ENCODE peak calls at places on chromosomes 13 and 19, in nine cellular contexts. J is transverse colon, X is GM13977, K is brain microvascular endothelial cell, Z is cardiac muscle cell, F is RWPE1, P is mesothelial cell of epicardium, G is body of pancreas, B is type B pancreatic cell. W is an unnamed sample.

GRCh38 chr13:110138009-110138699 is 168.8 kb downstream of the COL4A1 start:
- DNase-seq in X (peak), P (no peak), Z (peak), J (peak), B (no peak), F (peak), G (peak), K (peak), W (peak)

GRCh38 chr13:52984881-52985363 is 43.7 kb upstream of the OLFM4 start:
- DNase-seq in K (no peak), G (no peak), X (no peak), P (no peak), J (no peak), B (no peak), F (no peak), Z (no peak), W (no peak)

GRCh38 chr13:67792151-67792665 is 562.1 kb upstream of the PCDH9 start:
- DNase-seq in Z (peak), G (no peak), P (no peak), K (no peak), F (no peak), B (no peak), J (no peak), X (no peak), W (no peak)

GRCh38 chr13:106373989-106374572 is 161.4 kb downstream of the EFNB2 start:
- DNase-seq in G (no peak), K (no peak), P (no peak), X (peak), B (no peak), J (no peak), Z (no peak), F (no peak), W (peak)

GRCh38 chr19:51407631-51408131 is 9.8 kb downstream of the SIGLEC10 start:
- DNase-seq in G (peak), K (peak), F (peak), P (no peak), J (peak), B (no peak), X (no peak), Z (peak), W (peak)

GRCh38 chr19:2768365-2769132 is 14.5 kb downstream of the SGTA start:
- DNase-seq in B (no peak), X (no peak), G (no peak), F (no peak), J (no peak), P (no peak), K (no peak), Z (no peak), W (no peak)

GRCh38 chr13:19845758-19846157 is 17.7 kb downstream of the ZMYM5 start:
- DNase-seq in F (peak), X (no peak), Z (no peak), P (no peak), B (no peak), J (no peak), G (peak), K (peak), W (no peak)

GRCh38 chr13:53165201-53165600 is 136.6 kb downstream of the OLFM4 start:
- DNase-seq in P (no peak), J (no peak), Z (no peak), B (no peak), F (no peak), K (no peak), G (no peak), X (no peak), W (no peak)

GRCh38 chr19:17209126-17210036 is 5.8 kb upstream of the USE1 start:
- DNase-seq in G (no peak), X (peak), B (no peak), F (peak), P (no peak), J (peak), Z (peak), K (no peak), W (peak)

GRCh38 chr13:46404732-46405097 is 17.7 kb upstream of the RUBCNL start:
- DNase-seq in P (no peak), G (no peak), K (no peak), J (no peak), B (no peak), Z (no peak), F (no peak), X (no peak), W (no peak)

GRCh38 chr13:41652735-41653361 is 195.5 kb downstream of the RGCC start:
- DNase-seq in X (peak), B (no peak), F (peak), P (no peak), G (peak), K (no peak), J (no peak), Z (peak), W (peak)

GRCh38 chr19:6717036-6717435 is 3.4 kb downstream of the C3 start:
- DNase-seq in G (no peak), B (no peak), P (no peak), J (no peak), X (no peak), Z (no peak), K (no peak), F (no peak), W (no peak)
- TF ChIP-seq CTCF in G (no peak), B (no peak), P (no peak), J (no peak), X (no peak), Z (peak), K (no peak), F (no peak), W (peak)

DNA sequence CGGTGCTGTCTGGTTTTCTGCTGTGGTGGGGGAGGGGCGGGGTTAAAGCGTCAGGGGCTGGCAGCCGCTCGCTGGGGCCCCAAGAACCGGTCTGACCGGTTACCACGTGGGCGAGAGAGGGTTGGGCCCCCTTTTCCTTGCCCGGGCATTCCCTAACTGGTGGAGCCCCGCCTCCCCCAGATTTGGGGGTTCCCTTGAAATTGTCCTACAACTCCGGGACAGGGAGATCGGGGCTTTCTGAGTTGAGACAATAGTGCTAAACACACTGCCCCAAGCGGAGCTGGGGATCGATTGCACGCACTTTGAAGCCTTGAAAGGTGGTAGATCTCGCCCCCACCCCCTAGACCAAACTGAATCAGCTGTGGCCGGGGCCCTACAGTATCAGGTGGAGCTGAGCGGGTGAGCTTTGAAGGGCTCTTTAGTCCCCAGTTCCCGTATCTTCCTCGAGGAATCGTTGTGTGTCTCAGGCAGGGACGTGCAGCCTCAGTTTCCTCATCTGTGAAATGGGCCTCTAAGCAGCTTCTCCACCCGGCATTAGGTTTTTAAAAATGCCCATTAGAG is 4.8 kb downstream of the IER2 start:
- DNase-seq in X (peak), Z (peak), G (peak), K (peak), P (peak), B (peak), J (peak), F (peak), W (peak)
- TF ChIP-seq CTCF in X (peak), Z (peak), G (no peak), K (peak), P (no peak), B (peak), J (no peak), F (peak), W (peak)

DNA sequence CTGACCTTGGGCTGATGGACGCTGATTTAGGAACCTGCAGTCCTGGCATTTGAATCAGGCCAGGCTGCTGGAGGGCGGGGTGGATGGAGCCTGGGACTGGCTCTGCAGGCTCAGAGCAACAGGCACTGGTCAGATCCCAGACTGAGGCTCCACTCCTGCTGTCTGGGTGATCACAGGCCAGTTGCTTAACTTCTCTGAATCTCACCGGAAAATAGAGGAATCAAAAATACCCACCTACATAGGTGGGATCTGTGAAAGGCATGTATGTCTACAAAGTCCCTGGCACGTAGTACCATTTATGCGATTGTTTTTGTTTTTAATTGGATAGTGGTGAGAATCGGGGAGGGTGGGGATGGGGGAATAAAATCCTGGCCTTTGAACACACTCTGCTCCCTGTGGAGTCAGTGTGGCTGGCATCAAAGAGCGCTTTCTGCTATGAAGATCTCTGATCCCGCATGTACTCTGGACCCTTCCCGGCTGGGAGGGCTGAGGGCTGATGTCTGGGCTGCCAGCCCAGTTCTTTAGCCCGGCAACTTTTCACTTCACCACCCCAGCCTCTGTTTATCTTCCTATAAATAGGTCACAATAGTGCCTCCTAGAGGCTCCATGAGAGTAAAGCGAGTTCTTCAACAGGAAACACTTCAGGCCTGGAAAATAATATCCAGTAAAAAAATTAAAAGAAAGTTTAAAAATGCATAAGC is 292.3 kb downstream of the ZNF536 start:
- DNase-seq in G (peak), J (no peak), B (peak), K (peak), P (no peak), X (no peak), Z (peak), F (no peak), W (no peak)
- TF ChIP-seq CTCF in G (peak), J (peak), B (peak), K (peak), P (peak), X (no peak), Z (peak), F (no peak), W (no peak)

GRCh38 chr13:65912516-65912915 is 1317.6 kb downstream of the PCDH9 start:
- DNase-seq in G (no peak), K (no peak), X (no peak), B (no peak), P (no peak), Z (no peak), J (no peak), F (no peak), W (no peak)
- TF ChIP-seq CTCF in G (no peak), K (no peak), X (no peak), B (no peak), P (no peak), Z (no peak), J (no peak), F (no peak), W (no peak)

GRCh38 chr13:33262997-33263396 is 22.6 kb downstream of the STARD13 start:
- DNase-seq in P (no peak), J (no peak), X (no peak), Z (no peak), B (no peak), K (no peak), F (no peak), G (no peak), W (no peak)
- TF ChIP-seq CTCF in P (no peak), J (no peak), X (peak), Z (peak), B (no peak), K (peak), F (no peak), G (no peak), W (no peak)

DNA sequence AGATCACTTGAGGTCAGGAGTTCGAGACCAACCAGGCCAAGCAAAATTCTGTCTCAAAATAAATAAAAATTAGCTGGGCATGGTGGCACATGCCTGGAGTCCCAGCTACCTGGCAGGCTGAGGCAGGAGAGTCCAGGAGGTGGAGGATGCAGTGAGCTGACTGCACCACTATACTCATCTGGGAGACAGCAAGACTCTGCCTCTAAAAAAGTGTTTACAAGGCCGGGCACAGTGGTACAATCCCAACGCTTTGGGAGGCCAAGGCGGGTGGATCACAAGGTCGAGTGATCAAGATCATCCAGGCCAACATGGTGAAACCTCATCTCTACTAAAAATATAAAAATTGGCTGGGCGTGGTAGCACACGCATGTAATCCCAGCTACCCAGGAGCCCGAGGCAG is 4.2 kb upstream of the DAPK3 start:
- DNase-seq in B (no peak), Z (no peak), X (no peak), J (no peak), G (no peak), K (no peak), P (no peak), F (no peak), W (no peak)
- TF ChIP-seq CTCF in B (no peak), Z (no peak), X (no peak), J (no peak), G (no peak), K (no peak), P (no peak), F (no peak), W (no peak)

GRCh38 chr19:6402058-6402457 is 9.1 kb upstream of the GTF2F1 start:
- DNase-seq in G (no peak), Z (no peak), P (no peak), J (no peak), F (no peak), X (no peak), B (no peak), K (no peak), W (no peak)
- TF ChIP-seq CTCF in G (no peak), Z (no peak), P (no peak), J (no peak), F (no peak), X (no peak), B (no peak), K (no peak), W (no peak)

W was measured in GM10248.